ENCODE peak calls at places on chromosomes 2 and 18, in seven cellular contexts. One of them, this sample, is unnamed.

GRCh38 chr2:75587954-75588587 is 27.3 kb upstream of the EVA1A start:
- DNase-seq in iris pigment epithelial cell: peak; percentile 90
- DNase-seq in activated CD4-positive, alpha-beta T cell treated with anti-CD3 and anti-CD28 coated beads for 4 hours: no peak
- DNase-seq in GM20000: no peak
- DNase-seq in breast epithelium: no peak
- DNase-seq in lower lobe of right lung: no peak
- DNase-seq in GM13976: no peak
- DNase-seq in this sample: no peak

GRCh38 chr2:188524519-188525113 is 232.9 kb downstream of the GULP1 start:
- DNase-seq in iris pigment epithelial cell: peak; percentile 61
- DNase-seq in activated CD4-positive, alpha-beta T cell treated with anti-CD3 and anti-CD28 coated beads for 4 hours: no peak
- DNase-seq in GM20000: peak; percentile 11
- DNase-seq in breast epithelium: no peak
- DNase-seq in lower lobe of right lung: no peak
- DNase-seq in GM13976: peak; percentile 19
- DNase-seq in this sample: peak; percentile 89

GRCh38 chr2:191115391-191115790 is 35.4 kb downstream of the STAT4 start:
- DNase-seq in iris pigment epithelial cell: peak; percentile 9
- DNase-seq in activated CD4-positive, alpha-beta T cell treated with anti-CD3 and anti-CD28 coated beads for 4 hours: peak; percentile 63
- DNase-seq in GM20000: no peak
- DNase-seq in breast epithelium: no peak
- DNase-seq in lower lobe of right lung: no peak
- DNase-seq in GM13976: no peak
- DNase-seq in this sample: no peak

GRCh38 chr2:10566021-10566420 is 117.9 kb upstream of the ODC1 start:
- DNase-seq in iris pigment epithelial cell: no peak
- DNase-seq in activated CD4-positive, alpha-beta T cell treated with anti-CD3 and anti-CD28 coated beads for 4 hours: no peak
- DNase-seq in GM20000: no peak
- DNase-seq in breast epithelium: no peak
- DNase-seq in lower lobe of right lung: no peak
- DNase-seq in GM13976: no peak
- DNase-seq in this sample: no peak

GRCh38 chr2:29518010-29518409 is 402.8 kb downstream of the CLIP4 start:
- DNase-seq in iris pigment epithelial cell: peak; percentile 66
- DNase-seq in activated CD4-positive, alpha-beta T cell treated with anti-CD3 and anti-CD28 coated beads for 4 hours: no peak
- DNase-seq in GM20000: no peak
- DNase-seq in breast epithelium: no peak
- DNase-seq in lower lobe of right lung: no peak
- DNase-seq in GM13976: no peak
- DNase-seq in this sample: no peak

GRCh38 chr2:54267577-54267976 is 11.5 kb upstream of the TSPYL6 start:
- DNase-seq in iris pigment epithelial cell: no peak
- DNase-seq in activated CD4-positive, alpha-beta T cell treated with anti-CD3 and anti-CD28 coated beads for 4 hours: no peak
- DNase-seq in GM20000: no peak
- DNase-seq in breast epithelium: no peak
- DNase-seq in lower lobe of right lung: no peak
- DNase-seq in GM13976: no peak
- DNase-seq in this sample: no peak

GRCh38 chr18:12744103-12744502 is 41.3 kb downstream of the PSMG2 start:
- DNase-seq in iris pigment epithelial cell: peak; percentile 81
- DNase-seq in activated CD4-positive, alpha-beta T cell treated with anti-CD3 and anti-CD28 coated beads for 4 hours: no peak
- DNase-seq in GM20000: peak; percentile 62
- DNase-seq in breast epithelium: no peak
- DNase-seq in lower lobe of right lung: no peak
- DNase-seq in GM13976: peak; percentile 74
- DNase-seq in this sample: peak; percentile 86

GRCh38 chr2:84781942-84782716 is 98.8 kb downstream of the TRABD2A start:
- DNase-seq in iris pigment epithelial cell: peak; percentile 55
- DNase-seq in activated CD4-positive, alpha-beta T cell treated with anti-CD3 and anti-CD28 coated beads for 4 hours: peak; percentile 68
- DNase-seq in GM20000: peak; percentile 10
- DNase-seq in breast epithelium: no peak
- DNase-seq in lower lobe of right lung: peak; percentile 50
- DNase-seq in GM13976: no peak
- DNase-seq in this sample: no peak

GRCh38 chr2:53715568-53715967 is 52.0 kb upstream of the CHAC2 start:
- DNase-seq in iris pigment epithelial cell: peak; percentile 3
- DNase-seq in activated CD4-positive, alpha-beta T cell treated with anti-CD3 and anti-CD28 coated beads for 4 hours: no peak
- DNase-seq in GM20000: no peak
- DNase-seq in breast epithelium: no peak
- DNase-seq in lower lobe of right lung: no peak
- DNase-seq in GM13976: no peak
- DNase-seq in this sample: peak; percentile 12

GRCh38 chr2:173523497-173523896 is 168.8 kb downstream of the CDCA7 start:
- DNase-seq in iris pigment epithelial cell: no peak
- DNase-seq in activated CD4-positive, alpha-beta T cell treated with anti-CD3 and anti-CD28 coated beads for 4 hours: no peak
- DNase-seq in GM20000: no peak
- DNase-seq in breast epithelium: no peak
- DNase-seq in lower lobe of right lung: no peak
- DNase-seq in GM13976: no peak
- DNase-seq in this sample: peak; percentile 58

GRCh38 chr18:31683968-31684278 is 458 bp downstream of the B4GALT6 start:
- DNase-seq in iris pigment epithelial cell: no peak
- DNase-seq in activated CD4-positive, alpha-beta T cell treated with anti-CD3 and anti-CD28 coated beads for 4 hours: no peak
- DNase-seq in GM20000: no peak
- DNase-seq in breast epithelium: no peak
- DNase-seq in lower lobe of right lung: no peak
- DNase-seq in GM13976: no peak
- DNase-seq in this sample: no peak

GRCh38 chr2:113847144-113847543 is 42.7 kb upstream of the ACTR3 start:
- DNase-seq in iris pigment epithelial cell: peak; percentile 30
- DNase-seq in activated CD4-positive, alpha-beta T cell treated with anti-CD3 and anti-CD28 coated beads for 4 hours: no peak
- DNase-seq in GM20000: no peak
- DNase-seq in breast epithelium: no peak
- DNase-seq in lower lobe of right lung: no peak
- DNase-seq in GM13976: peak; percentile 17
- DNase-seq in this sample: no peak

GRCh38 chr2:4914551-4914950 is 777.6 kb upstream of the SOX11 start:
- DNase-seq in iris pigment epithelial cell: peak; percentile 79
- DNase-seq in activated CD4-positive, alpha-beta T cell treated with anti-CD3 and anti-CD28 coated beads for 4 hours: no peak
- DNase-seq in GM20000: no peak
- DNase-seq in breast epithelium: no peak
- DNase-seq in lower lobe of right lung: no peak
- DNase-seq in GM13976: no peak
- DNase-seq in this sample: no peak

GRCh38 chr18:58213445-58213844 is 169.4 kb downstream of the NEDD4L start:
- DNase-seq in iris pigment epithelial cell: peak; percentile 93
- DNase-seq in activated CD4-positive, alpha-beta T cell treated with anti-CD3 and anti-CD28 coated beads for 4 hours: no peak
- DNase-seq in GM20000: no peak
- DNase-seq in breast epithelium: no peak
- DNase-seq in lower lobe of right lung: no peak
- DNase-seq in GM13976: no peak
- DNase-seq in this sample: peak; percentile 46

GRCh38 chr2:42331569-42332284 is 29.3 kb downstream of the COX7A2L start:
- DNase-seq in iris pigment epithelial cell: peak; percentile 74
- DNase-seq in activated CD4-positive, alpha-beta T cell treated with anti-CD3 and anti-CD28 coated beads for 4 hours: no peak
- DNase-seq in GM20000: no peak
- DNase-seq in breast epithelium: no peak
- DNase-seq in lower lobe of right lung: no peak
- DNase-seq in GM13976: no peak
- DNase-seq in this sample: no peak

GRCh38 chr2:234044157-234044556 is 6.3 kb upstream of the SPP2 start:
- DNase-seq in iris pigment epithelial cell: peak; percentile 82
- DNase-seq in activated CD4-positive, alpha-beta T cell treated with anti-CD3 and anti-CD28 coated beads for 4 hours: no peak
- DNase-seq in GM20000: no peak
- DNase-seq in breast epithelium: no peak
- DNase-seq in lower lobe of right lung: no peak
- DNase-seq in GM13976: no peak
- DNase-seq in this sample: no peak

GRCh38 chr18:62876828-62877227 is 161.5 kb downstream of the PHLPP1 start:
- DNase-seq in iris pigment epithelial cell: no peak
- DNase-seq in activated CD4-positive, alpha-beta T cell treated with anti-CD3 and anti-CD28 coated beads for 4 hours: no peak
- DNase-seq in GM20000: no peak
- DNase-seq in breast epithelium: no peak
- DNase-seq in lower lobe of right lung: no peak
- DNase-seq in GM13976: no peak
- DNase-seq in this sample: no peak

GRCh38 chr2:237290249-237290648 is 123.7 kb downstream of the COL6A3 start:
- DNase-seq in iris pigment epithelial cell: peak; percentile 61
- DNase-seq in activated CD4-positive, alpha-beta T cell treated with anti-CD3 and anti-CD28 coated beads for 4 hours: no peak
- DNase-seq in GM20000: no peak
- DNase-seq in breast epithelium: no peak
- DNase-seq in lower lobe of right lung: peak; percentile 70
- DNase-seq in GM13976: no peak
- DNase-seq in this sample: no peak

GRCh38 chr2:234366891-234367290 is 130.0 kb downstream of the ARL4C start:
- DNase-seq in iris pigment epithelial cell: peak; percentile 49
- DNase-seq in activated CD4-positive, alpha-beta T cell treated with anti-CD3 and anti-CD28 coated beads for 4 hours: no peak
- DNase-seq in GM20000: no peak
- DNase-seq in breast epithelium: no peak
- DNase-seq in lower lobe of right lung: no peak
- DNase-seq in GM13976: no peak
- DNase-seq in this sample: no peak

GRCh38 chr2:51795248-51795888 is 763.4 kb upstream of the NRXN1 start:
- DNase-seq in iris pigment epithelial cell: no peak
- DNase-seq in activated CD4-positive, alpha-beta T cell treated with anti-CD3 and anti-CD28 coated beads for 4 hours: no peak
- DNase-seq in GM20000: no peak
- DNase-seq in breast epithelium: no peak
- DNase-seq in lower lobe of right lung: no peak
- DNase-seq in GM13976: no peak
- DNase-seq in this sample: peak; percentile 9

GRCh38 chr2:151302879-151303278 is 13.4 kb upstream of the NMI start:
- DNase-seq in iris pigment epithelial cell: peak; percentile 69
- DNase-seq in activated CD4-positive, alpha-beta T cell treated with anti-CD3 and anti-CD28 coated beads for 4 hours: no peak
- DNase-seq in GM20000: no peak
- DNase-seq in breast epithelium: no peak
- DNase-seq in lower lobe of right lung: no peak
- DNase-seq in GM13976: no peak
- DNase-seq in this sample: no peak

GRCh38 chr2:233075966-233076339 is 15.8 kb downstream of the INPP5D start:
- DNase-seq in iris pigment epithelial cell: no peak
- DNase-seq in activated CD4-positive, alpha-beta T cell treated with anti-CD3 and anti-CD28 coated beads for 4 hours: no peak
- DNase-seq in GM20000: peak; percentile 36
- DNase-seq in breast epithelium: no peak
- DNase-seq in lower lobe of right lung: no peak
- DNase-seq in GM13976: peak; percentile 54
- DNase-seq in this sample: peak; percentile 52

GRCh38 chr2:73131807-73132206 is 19.1 kb upstream of the RAB11FIP5 start:
- DNase-seq in iris pigment epithelial cell: no peak
- DNase-seq in activated CD4-positive, alpha-beta T cell treated with anti-CD3 and anti-CD28 coated beads for 4 hours: no peak
- DNase-seq in GM20000: no peak
- DNase-seq in breast epithelium: no peak
- DNase-seq in lower lobe of right lung: no peak
- DNase-seq in GM13976: no peak
- DNase-seq in this sample: no peak

GRCh38 chr2:21007129-21008013 is 36.5 kb downstream of the APOB start:
- DNase-seq in iris pigment epithelial cell: no peak
- DNase-seq in activated CD4-positive, alpha-beta T cell treated with anti-CD3 and anti-CD28 coated beads for 4 hours: no peak
- DNase-seq in GM20000: no peak
- DNase-seq in breast epithelium: no peak
- DNase-seq in lower lobe of right lung: no peak
- DNase-seq in GM13976: no peak
- DNase-seq in this sample: no peak

GRCh38 chr2:35125871-35126270 is 1229.7 kb upstream of the CRIM1 start:
- DNase-seq in iris pigment epithelial cell: no peak
- DNase-seq in activated CD4-positive, alpha-beta T cell treated with anti-CD3 and anti-CD28 coated beads for 4 hours: no peak
- DNase-seq in GM20000: no peak
- DNase-seq in breast epithelium: no peak
- DNase-seq in lower lobe of right lung: no peak
- DNase-seq in GM13976: no peak
- DNase-seq in this sample: no peak

GRCh38 chr2:46025683-46026082 is 271.5 kb upstream of the EPAS1 start:
- DNase-seq in iris pigment epithelial cell: no peak
- DNase-seq in activated CD4-positive, alpha-beta T cell treated with anti-CD3 and anti-CD28 coated beads for 4 hours: no peak
- DNase-seq in GM20000: no peak
- DNase-seq in breast epithelium: no peak
- DNase-seq in lower lobe of right lung: no peak
- DNase-seq in GM13976: no peak
- DNase-seq in this sample: no peak

GRCh38 chr2:56474412-56475158 is 290.8 kb downstream of the CCDC85A start:
- DNase-seq in iris pigment epithelial cell: peak; percentile 83
- DNase-seq in activated CD4-positive, alpha-beta T cell treated with anti-CD3 and anti-CD28 coated beads for 4 hours: no peak
- DNase-seq in GM20000: no peak
- DNase-seq in breast epithelium: no peak
- DNase-seq in lower lobe of right lung: no peak
- DNase-seq in GM13976: no peak
- DNase-seq in this sample: no peak

GRCh38 chr2:152486048-152486736 is 151.2 kb downstream of the FMNL2 start:
- DNase-seq in iris pigment epithelial cell: no peak
- DNase-seq in activated CD4-positive, alpha-beta T cell treated with anti-CD3 and anti-CD28 coated beads for 4 hours: no peak
- DNase-seq in GM20000: no peak
- DNase-seq in breast epithelium: no peak
- DNase-seq in lower lobe of right lung: no peak
- DNase-seq in GM13976: no peak
- DNase-seq in this sample: peak; percentile 72

GRCh38 chr2:128591841-128592822 is 273.5 kb upstream of the HS6ST1 start:
- DNase-seq in iris pigment epithelial cell: no peak
- DNase-seq in activated CD4-positive, alpha-beta T cell treated with anti-CD3 and anti-CD28 coated beads for 4 hours: no peak
- DNase-seq in GM20000: no peak
- DNase-seq in breast epithelium: no peak
- DNase-seq in lower lobe of right lung: no peak
- DNase-seq in GM13976: no peak
- DNase-seq in this sample: no peak

GRCh38 chr2:216464104-216464720 is 34.4 kb upstream of the RPL37A start:
- DNase-seq in iris pigment epithelial cell: no peak
- DNase-seq in activated CD4-positive, alpha-beta T cell treated with anti-CD3 and anti-CD28 coated beads for 4 hours: no peak
- DNase-seq in GM20000: no peak
- DNase-seq in breast epithelium: no peak
- DNase-seq in lower lobe of right lung: no peak
- DNase-seq in GM13976: no peak
- DNase-seq in this sample: no peak

GRCh38 chr2:88845772-88846661 is 154.5 kb downstream of the RPIA start:
- DNase-seq in iris pigment epithelial cell: no peak
- DNase-seq in activated CD4-positive, alpha-beta T cell treated with anti-CD3 and anti-CD28 coated beads for 4 hours: no peak
- DNase-seq in GM20000: peak; percentile 58
- DNase-seq in breast epithelium: no peak
- DNase-seq in lower lobe of right lung: no peak
- DNase-seq in GM13976: no peak
- DNase-seq in this sample: no peak

GRCh38 chr2:61775956-61776570 is 77.8 kb downstream of the FAM161A start:
- DNase-seq in iris pigment epithelial cell: no peak
- DNase-seq in activated CD4-positive, alpha-beta T cell treated with anti-CD3 and anti-CD28 coated beads for 4 hours: no peak
- DNase-seq in GM20000: peak; percentile 60
- DNase-seq in breast epithelium: no peak
- DNase-seq in lower lobe of right lung: no peak
- DNase-seq in GM13976: peak; percentile 60
- DNase-seq in this sample: no peak

GRCh38 chr2:127479219-127479825 is 47.0 kb downstream of the IWS1 start:
- DNase-seq in iris pigment epithelial cell: peak; percentile 65
- DNase-seq in activated CD4-positive, alpha-beta T cell treated with anti-CD3 and anti-CD28 coated beads for 4 hours: no peak
- DNase-seq in GM20000: peak; percentile 45
- DNase-seq in breast epithelium: no peak
- DNase-seq in lower lobe of right lung: no peak
- DNase-seq in GM13976: peak; percentile 45
- DNase-seq in this sample: peak; percentile 66

GRCh38 chr2:173187911-173188788 is 112.5 kb downstream of the MAP3K20 start:
- DNase-seq in iris pigment epithelial cell: peak; percentile 69
- DNase-seq in activated CD4-positive, alpha-beta T cell treated with anti-CD3 and anti-CD28 coated beads for 4 hours: no peak
- DNase-seq in GM20000: no peak
- DNase-seq in breast epithelium: no peak
- DNase-seq in lower lobe of right lung: no peak
- DNase-seq in GM13976: no peak
- DNase-seq in this sample: no peak

GRCh38 chr2:182933629-182934028 is 67.2 kb upstream of the FRZB start:
- DNase-seq in iris pigment epithelial cell: no peak
- DNase-seq in activated CD4-positive, alpha-beta T cell treated with anti-CD3 and anti-CD28 coated beads for 4 hours: no peak
- DNase-seq in GM20000: no peak
- DNase-seq in breast epithelium: no peak
- DNase-seq in lower lobe of right lung: no peak
- DNase-seq in GM13976: no peak
- DNase-seq in this sample: no peak

GRCh38 chr2:241514545-241514944 is 6.2 kb upstream of the STK25 start:
- DNase-seq in iris pigment epithelial cell: peak; percentile 43
- DNase-seq in activated CD4-positive, alpha-beta T cell treated with anti-CD3 and anti-CD28 coated beads for 4 hours: no peak
- DNase-seq in GM20000: no peak
- DNase-seq in breast epithelium: no peak
- DNase-seq in lower lobe of right lung: no peak
- DNase-seq in GM13976: no peak
- DNase-seq in this sample: no peak

GRCh38 chr2:219025637-219026585 is 15.4 kb downstream of the CFAP65 start:
- DNase-seq in iris pigment epithelial cell: no peak
- DNase-seq in activated CD4-positive, alpha-beta T cell treated with anti-CD3 and anti-CD28 coated beads for 4 hours: no peak
- DNase-seq in GM20000: no peak
- DNase-seq in breast epithelium: no peak
- DNase-seq in lower lobe of right lung: no peak
- DNase-seq in GM13976: no peak
- DNase-seq in this sample: no peak

This sample was measured in Kasumi-1.